ENCODE peak calls at places on chromosome 21, in five cellular contexts. N, Z, H, O and D are unnamed samples.

GRCh38 chr21:39467746-39468145 is 16.0 kb downstream of the SH3BGR start:
- DNase-seq in Z (no peak), O (no peak), N (no peak), H (no peak), D (no peak)

GRCh38 chr21:27561116-27561515 is 594.2 kb upstream of the ADAMTS5 start:
- DNase-seq in H (no peak), N (no peak), Z (peak), O (no peak), D (no peak)

GRCh38 chr21:38470762-38471161 is 27.5 kb downstream of the ERG start:
- DNase-seq in O (no peak), Z (no peak), N (no peak), H (no peak), D (no peak)

GRCh38 chr21:26473471-26473870 is 99.6 kb downstream of the CYYR1 start:
- DNase-seq in N (no peak), Z (no peak), O (no peak), H (no peak), D (no peak)

GRCh38 chr21:32921632-32922230 is 104.0 kb upstream of the OLIG2 start:
- DNase-seq in Z (peak), H (peak), N (peak), O (no peak), D (no peak)

GRCh38 chr21:38054334-38054733 is 138.1 kb upstream of the KCNJ6 start:
- DNase-seq in O (no peak), N (no peak), H (no peak), Z (no peak), D (no peak)

GRCh38 chr21:29196021-29196663 is 65.7 kb downstream of the MAP3K7CL start:
- DNase-seq in H (no peak), O (peak), Z (peak), N (peak), D (peak)

GRCh38 chr21:31273278-31273677 is 70.8 kb downstream of the TIAM1 start:
- DNase-seq in N (no peak), O (no peak), H (no peak), Z (no peak), D (no peak)

GRCh38 chr21:32645261-32646182 is 33.3 kb upstream of the CFAP298 start:
- DNase-seq in Z (no peak), H (peak), O (no peak), N (peak), D (no peak)

GRCh38 chr21:46324390-46325072 is 575 bp downstream of the PCNT start:
- DNase-seq in N (peak), Z (peak), H (peak), O (peak), D (peak)

GRCh38 chr21:38839683-38840286 is 34.1 kb downstream of the ETS2 start:
- DNase-seq in H (no peak), O (no peak), N (no peak), Z (peak), D (peak)

GRCh38 chr21:46634966-46635323 is 529 bp upstream of the PRMT2 start:
- DNase-seq in O (peak), H (peak), Z (peak), N (peak), D (peak)

GRCh38 chr21:46317710-46318463 is 5.8 kb downstream of the C21orf58 start:
- DNase-seq in Z (peak), O (no peak), N (peak), H (no peak), D (no peak)

GRCh38 chr21:17925000-17925610 is 105.9 kb upstream of the C21orf91 start:
- DNase-seq in H (peak), O (peak), Z (peak), N (peak), D (peak)

GRCh38 chr21:45003331-45004058 is 63.7 kb downstream of the SLX9 start:
- DNase-seq in H (peak), O (no peak), Z (no peak), N (no peak), D (no peak)
- TF ChIP-seq CTCF in H (no peak), O (peak), Z (no peak), N (no peak), D (no peak)

DNA sequence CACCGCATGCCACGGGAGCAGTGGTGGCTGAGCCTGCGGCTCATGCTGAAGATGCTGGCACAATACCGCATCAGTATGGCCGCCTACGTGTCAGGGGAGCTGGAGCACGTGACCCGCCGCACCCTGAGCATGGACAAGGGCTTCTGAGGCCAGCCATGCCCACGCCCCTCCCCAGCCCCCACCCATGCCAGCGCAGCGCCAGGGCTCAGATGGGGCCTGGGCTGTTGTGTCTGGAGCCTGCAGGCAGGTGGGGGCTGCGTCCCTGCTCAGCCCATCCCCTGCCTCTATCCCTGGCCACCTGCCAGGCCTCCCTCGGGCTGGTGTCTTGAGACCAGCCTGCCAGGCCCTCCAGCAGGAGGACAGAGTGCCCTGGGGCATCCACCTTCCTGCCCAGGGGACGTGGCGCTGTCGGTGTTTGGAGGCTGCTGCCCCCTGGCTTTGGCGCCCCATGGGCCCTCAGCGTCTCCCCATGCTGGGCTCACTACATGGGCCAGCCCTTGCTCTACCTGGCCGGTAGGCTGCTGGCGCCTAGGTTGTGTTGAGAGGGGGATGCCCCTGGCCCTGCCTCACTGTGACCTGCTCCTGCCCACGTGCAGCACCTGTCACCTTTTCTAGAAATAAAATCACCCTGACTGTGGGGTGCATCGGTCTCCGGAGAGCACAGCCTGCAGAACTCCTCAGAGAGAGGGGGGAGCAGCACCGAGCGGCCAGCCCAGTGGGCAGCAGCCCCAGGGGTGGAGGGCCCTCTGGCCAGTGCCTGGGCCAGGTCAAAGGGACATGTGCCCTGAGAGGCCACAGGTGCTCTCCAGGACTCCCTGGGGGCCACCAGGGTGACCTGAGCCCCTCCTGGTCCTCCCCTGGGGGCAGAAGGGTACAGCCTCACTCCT is 12.2 kb downstream of the CFAP410 start:
- DNase-seq in O (no peak), H (no peak), Z (no peak), N (no peak), D (no peak)
- TF ChIP-seq CTCF in O (no peak), H (no peak), Z (no peak), N (no peak), D (peak)

DNA sequence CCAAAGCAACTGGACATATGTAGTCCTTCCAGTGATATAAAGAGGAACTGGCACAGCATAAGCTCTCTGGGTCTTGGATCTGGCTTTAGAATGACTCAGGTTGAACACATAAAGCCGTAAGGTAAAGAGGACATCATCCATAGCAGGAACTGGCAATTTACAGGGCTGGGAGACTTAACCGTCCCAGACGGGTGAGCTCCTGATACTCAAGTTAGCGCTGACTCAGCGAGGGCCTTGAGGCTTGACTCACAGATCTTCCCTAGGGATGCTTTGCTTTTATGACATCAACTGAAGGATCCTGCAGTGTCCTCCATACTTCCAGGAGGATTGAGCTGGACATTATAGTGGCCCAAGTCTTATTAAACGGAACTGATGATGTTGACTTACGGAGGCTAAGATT is 154.2 kb downstream of the CLIC6 start:
- DNase-seq in H (no peak), Z (peak), N (no peak), O (peak), D (peak)
- TF ChIP-seq CTCF in H (no peak), Z (no peak), N (no peak), O (no peak), D (no peak)

GRCh38 chr21:40840441-40840840 is 6.5 kb downstream of the DSCAM start:
- DNase-seq in N (no peak), Z (no peak), H (no peak), O (no peak), D (peak)

GRCh38 chr21:40842197-40842552 is 4.8 kb downstream of the DSCAM start:
- DNase-seq in Z (no peak), O (no peak), H (no peak), N (no peak), D (no peak)

GRCh38 chr21:40839551-40839950 is 7.4 kb downstream of the DSCAM start:
- DNase-seq in Z (no peak), H (no peak), N (no peak), O (no peak), D (peak)

GRCh38 chr21:40844935-40845334 is 2.0 kb downstream of the DSCAM start:
- DNase-seq in H (no peak), Z (no peak), O (no peak), N (no peak), D (no peak)

GRCh38 chr21:40841524-40842196 is 5.3 kb downstream of the DSCAM start:
- DNase-seq in O (peak), N (peak), Z (no peak), H (peak), D (peak)
- TF ChIP-seq CTCF in O (peak), N (peak), Z (no peak), H (no peak), D (peak)

GRCh38 chr21:14675774-14676530 is 129.8 kb upstream of the SAMSN1 start:
- DNase-seq in N (no peak), O (no peak), Z (peak), H (no peak), D (no peak)

GRCh38 chr21:14673649-14674048 is 127.5 kb upstream of the SAMSN1 start:
- DNase-seq in Z (no peak), N (no peak), H (no peak), O (no peak), D (no peak)

DNA sequence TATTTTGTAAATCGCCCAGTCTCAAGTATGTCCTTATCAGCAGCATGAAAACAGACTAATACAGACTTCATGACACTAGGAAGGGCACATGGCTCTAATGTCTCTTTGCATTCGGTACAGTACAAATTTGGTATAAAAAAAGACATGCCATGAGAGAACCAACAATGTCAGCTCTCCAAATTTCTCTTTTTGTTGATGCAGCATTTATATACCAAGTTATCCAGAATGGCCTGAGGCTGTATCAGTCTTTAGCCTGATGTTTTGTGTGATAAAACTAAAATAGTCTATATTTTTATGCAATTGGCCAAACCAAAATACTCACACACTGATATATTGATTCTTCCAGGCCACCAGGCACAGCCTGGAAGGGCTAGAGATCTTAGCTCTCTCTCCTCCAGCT is 124.3 kb upstream of the SAMSN1 start:
- DNase-seq in O (no peak), Z (no peak), N (no peak), H (no peak), D (no peak)
- TF ChIP-seq CTCF in O (no peak), Z (no peak), N (no peak), H (no peak), D (no peak)

DNA sequence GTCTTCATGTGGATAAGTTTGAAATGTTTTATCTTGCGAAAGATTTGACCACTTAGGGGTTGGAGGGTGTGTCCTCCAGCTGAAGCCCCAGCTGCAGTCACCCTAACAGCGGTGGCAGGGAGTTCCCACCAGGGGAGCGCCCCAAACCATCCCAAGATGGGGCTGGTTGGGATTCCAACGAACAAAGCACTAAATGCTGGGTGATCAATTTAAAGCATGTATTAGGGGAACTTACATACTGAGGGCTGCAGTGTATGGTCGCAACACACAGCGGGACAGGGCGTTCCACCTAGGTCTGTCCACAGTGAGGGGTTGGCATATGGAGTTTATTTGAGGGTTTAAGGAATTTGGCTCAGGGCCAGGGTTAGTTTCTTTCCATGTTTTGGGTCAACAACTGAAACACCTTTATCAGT is 26.3 kb downstream of the SLC37A1 start:
- DNase-seq in O (no peak), H (peak), N (peak), Z (no peak), D (no peak)
- TF ChIP-seq CTCF in O (no peak), H (no peak), N (peak), Z (no peak), D (peak)

GRCh38 chr21:44267655-44268142 is 6.0 kb upstream of the DNMT3L start:
- DNase-seq in H (peak), N (peak), Z (no peak), O (peak), D (no peak)
- TF ChIP-seq CTCF in H (peak), N (peak), Z (no peak), O (no peak), D (peak)

DNA sequence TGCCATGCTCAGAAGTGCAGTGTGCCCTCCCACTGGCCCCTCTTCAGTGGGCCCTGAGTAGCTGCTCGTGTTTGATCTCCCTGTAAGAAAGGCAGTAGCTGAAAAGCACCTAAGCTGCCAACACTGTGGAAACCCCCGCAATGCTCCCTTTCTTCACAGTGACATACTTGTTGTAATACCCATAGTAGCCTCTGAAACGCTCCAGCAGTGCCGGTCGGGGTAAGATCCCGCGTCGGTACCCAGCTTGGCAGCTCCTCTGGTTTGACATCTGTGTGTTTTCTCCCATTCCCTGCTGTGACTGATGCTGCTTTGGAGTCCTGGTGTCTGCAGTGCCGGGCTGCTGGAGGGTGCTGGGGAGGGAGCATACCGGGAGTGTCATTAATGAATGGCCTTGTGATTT is 3.6 kb downstream of the CHAF1B start:
- DNase-seq in Z (no peak), N (peak), O (no peak), H (peak), D (no peak)
- TF ChIP-seq CTCF in Z (no peak), N (no peak), O (no peak), H (no peak), D (peak)